ENCODE peak calls at places on chromosomes 2 and 18, in four cellular contexts. One of them, this sample, is unnamed.

GRCh38 chr2:108348816-108349570 is 28.8 kb upstream of the SULT1C4 start:
- DNase-seq in SJSA1: no peak
- DNase-seq in CD4-positive, alpha-beta memory T cell: no peak
- DNase-seq in H7: no peak
- DNase-seq in this sample: no peak

GRCh38 chr2:98911376-98912154 is 24.5 kb downstream of the CRACDL start:
- DNase-seq in SJSA1: peak
- DNase-seq in CD4-positive, alpha-beta memory T cell: peak
- DNase-seq in H7: no peak
- DNase-seq in this sample: no peak

GRCh38 chr2:191678437-191679110 is 638 bp downstream of the NABP1 start:
- DNase-seq in SJSA1: peak
- DNase-seq in CD4-positive, alpha-beta memory T cell: no peak
- DNase-seq in H7: peak
- DNase-seq in this sample: no peak

GRCh38 chr18:11322006-11322405 is 172.6 kb upstream of the PIEZO2 start:
- DNase-seq in SJSA1: no peak
- DNase-seq in CD4-positive, alpha-beta memory T cell: no peak
- DNase-seq in H7: no peak
- DNase-seq in this sample: no peak

GRCh38 chr2:241842067-241842415 is 16.7 kb downstream of the PDCD1 start:
- DNase-seq in SJSA1: no peak
- DNase-seq in CD4-positive, alpha-beta memory T cell: no peak
- DNase-seq in H7: peak
- DNase-seq in this sample: no peak

GRCh38 chr2:54589340-54590215 is 133.5 kb downstream of the SPTBN1 start:
- DNase-seq in SJSA1: no peak
- DNase-seq in CD4-positive, alpha-beta memory T cell: peak
- DNase-seq in H7: no peak
- DNase-seq in this sample: no peak

GRCh38 chr18:49690307-49690706 is 123.0 kb downstream of the ACAA2 start:
- DNase-seq in SJSA1: peak
- DNase-seq in CD4-positive, alpha-beta memory T cell: no peak
- DNase-seq in H7: no peak
- DNase-seq in this sample: no peak

GRCh38 chr2:84711651-84712050 is 169.2 kb downstream of the TRABD2A start:
- DNase-seq in SJSA1: no peak
- DNase-seq in CD4-positive, alpha-beta memory T cell: no peak
- DNase-seq in H7: no peak
- DNase-seq in this sample: no peak

GRCh38 chr2:143429932-143430331 is 300.7 kb downstream of the ARHGAP15 start:
- DNase-seq in SJSA1: no peak
- DNase-seq in CD4-positive, alpha-beta memory T cell: no peak
- DNase-seq in H7: no peak
- DNase-seq in this sample: no peak

GRCh38 chr2:127153691-127154158 is 46.8 kb upstream of the BIN1 start:
- DNase-seq in SJSA1: peak
- DNase-seq in CD4-positive, alpha-beta memory T cell: no peak
- DNase-seq in H7: no peak
- DNase-seq in this sample: no peak

GRCh38 chr18:21997207-21998143 is 171.9 kb upstream of the GATA6 start:
- DNase-seq in SJSA1: no peak
- DNase-seq in CD4-positive, alpha-beta memory T cell: peak
- DNase-seq in H7: peak
- DNase-seq in this sample: peak

GRCh38 chr18:37553633-37554398 is 11.8 kb downstream of the CELF4 start:
- DNase-seq in SJSA1: no peak
- DNase-seq in CD4-positive, alpha-beta memory T cell: no peak
- DNase-seq in H7: peak
- DNase-seq in this sample: no peak

GRCh38 chr2:230205034-230205433 is 14.8 kb downstream of the SP110 start:
- DNase-seq in SJSA1: no peak
- DNase-seq in CD4-positive, alpha-beta memory T cell: no peak
- DNase-seq in H7: no peak
- DNase-seq in this sample: no peak

GRCh38 chr18:3345452-3345851 is 83.5 kb downstream of the MYL12B start:
- DNase-seq in SJSA1: no peak
- DNase-seq in CD4-positive, alpha-beta memory T cell: no peak
- DNase-seq in H7: no peak
- DNase-seq in this sample: no peak

GRCh38 chr2:70261501-70261900 is 3.6 kb downstream of the PCYOX1 start:
- DNase-seq in SJSA1: no peak
- DNase-seq in CD4-positive, alpha-beta memory T cell: no peak
- DNase-seq in H7: no peak
- DNase-seq in this sample: no peak

GRCh38 chr2:106537711-106538275 is 50.6 kb downstream of the CD8B2 start:
- DNase-seq in SJSA1: no peak
- DNase-seq in CD4-positive, alpha-beta memory T cell: no peak
- DNase-seq in H7: no peak
- DNase-seq in this sample: no peak

GRCh38 chr2:216214768-216215167 is 105.6 kb downstream of the XRCC5 start:
- DNase-seq in SJSA1: no peak
- DNase-seq in CD4-positive, alpha-beta memory T cell: no peak
- DNase-seq in H7: no peak
- DNase-seq in this sample: no peak

GRCh38 chr2:223732346-223732745 is 105.0 kb downstream of the AP1S3 start:
- DNase-seq in SJSA1: no peak
- DNase-seq in CD4-positive, alpha-beta memory T cell: no peak
- DNase-seq in H7: no peak
- DNase-seq in this sample: no peak

GRCh38 chr2:162123806-162124758 is 28.0 kb downstream of the GCG start:
- DNase-seq in SJSA1: no peak
- DNase-seq in CD4-positive, alpha-beta memory T cell: peak
- DNase-seq in H7: peak
- DNase-seq in this sample: peak

GRCh38 chr2:88545118-88545517 is 82.1 kb downstream of the EIF2AK3 start:
- DNase-seq in SJSA1: no peak
- DNase-seq in CD4-positive, alpha-beta memory T cell: no peak
- DNase-seq in H7: peak
- DNase-seq in this sample: peak

GRCh38 chr2:41475959-41476358 is 571.9 kb upstream of the PKDCC start:
- DNase-seq in SJSA1: no peak
- DNase-seq in CD4-positive, alpha-beta memory T cell: no peak
- DNase-seq in H7: no peak
- DNase-seq in this sample: no peak

GRCh38 chr2:171226471-171226870 is 65.8 kb upstream of the TLK1 start:
- DNase-seq in SJSA1: no peak
- DNase-seq in CD4-positive, alpha-beta memory T cell: no peak
- DNase-seq in H7: no peak
- DNase-seq in this sample: no peak

GRCh38 chr2:11955314-11955713 is 208.9 kb downstream of the LPIN1 start:
- DNase-seq in SJSA1: no peak
- DNase-seq in CD4-positive, alpha-beta memory T cell: no peak
- DNase-seq in H7: no peak
- DNase-seq in this sample: no peak

GRCh38 chr2:80058562-80058961 is 246.0 kb downstream of the LRRTM1 start:
- DNase-seq in SJSA1: no peak
- DNase-seq in CD4-positive, alpha-beta memory T cell: no peak
- DNase-seq in H7: peak
- DNase-seq in this sample: no peak

GRCh38 chr2:37653805-37654378 is 17.6 kb downstream of the CDC42EP3 start:
- DNase-seq in SJSA1: no peak
- DNase-seq in CD4-positive, alpha-beta memory T cell: no peak
- DNase-seq in H7: no peak
- DNase-seq in this sample: peak

GRCh38 chr2:46656640-46657039 is 177.3 kb downstream of the TMEM247 start:
- DNase-seq in SJSA1: no peak
- DNase-seq in CD4-positive, alpha-beta memory T cell: no peak
- DNase-seq in H7: no peak
- DNase-seq in this sample: no peak

GRCh38 chr2:108139521-108139920 is 100.2 kb upstream of the SULT1C3 start:
- DNase-seq in SJSA1: no peak
- DNase-seq in CD4-positive, alpha-beta memory T cell: no peak
- DNase-seq in H7: no peak
- DNase-seq in this sample: no peak

GRCh38 chr2:44268259-44268649 is 7.0 kb upstream of the SLC3A1 start:
- DNase-seq in SJSA1: no peak
- DNase-seq in CD4-positive, alpha-beta memory T cell: no peak
- DNase-seq in H7: no peak
- DNase-seq in this sample: no peak

GRCh38 chr18:13725566-13726227 is 661 bp downstream of the FAM210A start:
- DNase-seq in SJSA1: no peak
- DNase-seq in CD4-positive, alpha-beta memory T cell: no peak
- DNase-seq in H7: peak
- DNase-seq in this sample: peak

GRCh38 chr2:162582357-162582798 is 238.4 kb downstream of the GCA start:
- DNase-seq in SJSA1: no peak
- DNase-seq in CD4-positive, alpha-beta memory T cell: no peak
- DNase-seq in H7: no peak
- DNase-seq in this sample: no peak

GRCh38 chr2:236169741-236170654 is 1.8 kb upstream of the GBX2 start:
- DNase-seq in SJSA1: no peak
- DNase-seq in CD4-positive, alpha-beta memory T cell: no peak
- DNase-seq in H7: peak
- DNase-seq in this sample: no peak

GRCh38 chr2:18380316-18380715 is 180.1 kb downstream of the RDH14 start:
- DNase-seq in SJSA1: no peak
- DNase-seq in CD4-positive, alpha-beta memory T cell: no peak
- DNase-seq in H7: no peak
- DNase-seq in this sample: no peak

GRCh38 chr2:190663839-190664238 is 15.0 kb downstream of the NAB1 start:
- DNase-seq in SJSA1: no peak
- DNase-seq in CD4-positive, alpha-beta memory T cell: no peak
- DNase-seq in H7: no peak
- DNase-seq in this sample: no peak

GRCh38 chr2:19355416-19355821 is 3.0 kb downstream of the OSR1 start:
- DNase-seq in SJSA1: no peak
- DNase-seq in CD4-positive, alpha-beta memory T cell: no peak
- DNase-seq in H7: no peak
- DNase-seq in this sample: no peak

GRCh38 chr2:96931966-96932365 is 54.4 kb downstream of the FAM178B start:
- DNase-seq in SJSA1: no peak
- DNase-seq in CD4-positive, alpha-beta memory T cell: no peak
- DNase-seq in H7: no peak
- DNase-seq in this sample: no peak

GRCh38 chr18:32735781-32736180 is 37.0 kb downstream of the KLHL14 start:
- DNase-seq in SJSA1: no peak
- DNase-seq in CD4-positive, alpha-beta memory T cell: no peak
- DNase-seq in H7: no peak
- DNase-seq in this sample: no peak

GRCh38 chr2:148607553-148607952 is 37.0 kb upstream of the EPC2 start:
- DNase-seq in SJSA1: no peak
- DNase-seq in CD4-positive, alpha-beta memory T cell: no peak
- DNase-seq in H7: no peak
- DNase-seq in this sample: no peak

GRCh38 chr18:70416496-70416895 is 127.7 kb downstream of the SOCS6 start:
- DNase-seq in SJSA1: peak
- DNase-seq in CD4-positive, alpha-beta memory T cell: no peak
- DNase-seq in H7: no peak
- DNase-seq in this sample: no peak
- H3K4me3 ChIP-seq in SJSA1: no peak
- H3K4me3 ChIP-seq in CD4-positive, alpha-beta memory T cell: no peak
- H3K4me3 ChIP-seq in H7: no peak
- H3K4me3 ChIP-seq in this sample: no peak

DNA sequence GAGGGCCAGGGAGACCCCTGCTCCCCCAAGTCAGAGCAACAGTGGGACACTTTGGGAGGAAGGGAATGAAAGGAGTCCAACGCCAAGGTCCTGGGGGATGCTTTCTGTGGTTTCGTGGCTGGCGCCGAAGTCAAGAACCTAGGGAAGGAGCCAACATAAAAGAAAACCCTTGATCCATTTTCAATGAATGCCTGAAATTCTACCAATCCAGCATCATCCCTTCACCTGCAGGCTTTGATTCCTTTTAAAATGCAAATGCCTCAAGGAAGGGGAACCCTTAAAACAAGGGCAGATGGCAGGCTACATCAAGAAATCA is 123.4 kb upstream of the SLC1A4 start:
- DNase-seq in SJSA1: no peak
- DNase-seq in CD4-positive, alpha-beta memory T cell: no peak
- DNase-seq in H7: no peak
- DNase-seq in this sample: no peak
- H3K4me3 ChIP-seq in SJSA1: peak
- H3K4me3 ChIP-seq in CD4-positive, alpha-beta memory T cell: no peak
- H3K4me3 ChIP-seq in H7: no peak
- H3K4me3 ChIP-seq in this sample: no peak

DNA sequence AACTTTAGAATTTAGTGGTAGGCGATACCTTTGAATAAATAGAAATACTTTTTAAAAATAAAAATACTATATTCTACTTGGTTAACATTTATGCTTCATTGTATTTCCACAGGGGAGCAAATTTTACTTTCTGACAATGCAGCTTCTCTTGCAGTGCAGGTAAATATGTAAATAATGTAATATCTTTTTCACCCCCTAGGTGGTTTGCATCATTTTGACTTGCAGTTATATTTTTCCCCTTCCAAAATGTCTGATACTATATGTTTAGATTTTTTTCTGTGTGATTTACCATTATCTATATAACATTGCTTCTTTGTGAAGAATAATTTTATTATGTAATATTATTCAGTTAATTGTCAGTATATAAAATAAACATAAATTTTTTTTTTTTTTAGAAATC is 28.5 kb downstream of the MTX2 start:
- DNase-seq in SJSA1: no peak
- DNase-seq in CD4-positive, alpha-beta memory T cell: no peak
- DNase-seq in H7: no peak
- DNase-seq in this sample: no peak
- H3K4me3 ChIP-seq in SJSA1: no peak
- H3K4me3 ChIP-seq in CD4-positive, alpha-beta memory T cell: no peak
- H3K4me3 ChIP-seq in H7: no peak
- H3K4me3 ChIP-seq in this sample: no peak

DNA sequence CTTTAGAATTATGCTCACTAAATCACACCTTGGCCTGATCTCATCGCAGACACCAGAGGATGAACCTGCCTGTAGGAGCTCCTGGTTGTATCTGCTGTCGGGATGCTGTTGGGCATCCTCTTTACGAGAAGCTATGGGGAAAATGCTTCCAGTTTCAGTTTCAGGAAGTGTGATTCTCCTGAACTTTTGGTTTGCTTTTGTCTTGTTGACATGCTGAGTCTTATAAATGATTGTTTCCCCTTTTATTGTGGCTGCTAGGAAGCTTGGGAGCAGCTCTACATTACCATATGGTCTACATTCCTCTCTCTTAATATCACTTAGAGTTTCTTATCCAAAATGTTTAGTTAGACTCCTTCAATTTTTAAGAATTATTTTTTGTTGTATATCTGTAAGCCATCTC is 227.5 kb downstream of the MTX2 start:
- DNase-seq in SJSA1: no peak
- DNase-seq in CD4-positive, alpha-beta memory T cell: no peak
- DNase-seq in H7: no peak
- DNase-seq in this sample: no peak
- H3K4me3 ChIP-seq in SJSA1: no peak
- H3K4me3 ChIP-seq in CD4-positive, alpha-beta memory T cell: no peak
- H3K4me3 ChIP-seq in H7: no peak
- H3K4me3 ChIP-seq in this sample: no peak

GRCh38 chr18:9763157-9763556 is 55.1 kb downstream of the RAB31 start:
- DNase-seq in SJSA1: no peak
- DNase-seq in CD4-positive, alpha-beta memory T cell: no peak
- DNase-seq in H7: no peak
- DNase-seq in this sample: no peak
- H3K4me3 ChIP-seq in SJSA1: no peak
- H3K4me3 ChIP-seq in CD4-positive, alpha-beta memory T cell: no peak
- H3K4me3 ChIP-seq in H7: no peak
- H3K4me3 ChIP-seq in this sample: no peak

This sample was measured in GM12864.